ENCODE peak calls at places on chromosomes 16 and 17, in six cellular contexts. One of them, this sample, is unnamed.

GRCh38 chr17:43442711-43443110 is 41.1 kb upstream of the DHX8 start:
- DNase-seq in DMS53: no peak
- DNase-seq in NCI-H1105: no peak
- DNase-seq in fibroblast of pulmonary artery: peak
- DNase-seq in activated naive CD4-positive, alpha-beta T cell: no peak
- DNase-seq in activated T-helper 9 cell treated with anti-CD3 and anti-CD28 coated beads, Interleukin-2, amount 50 U/mL, for 16 hours: no peak
- DNase-seq in this sample: no peak

GRCh38 chr16:168424-168823 is 2.6 kb downstream of the HBM start:
- DNase-seq in DMS53: no peak
- DNase-seq in NCI-H1105: peak
- DNase-seq in fibroblast of pulmonary artery: no peak
- DNase-seq in activated naive CD4-positive, alpha-beta T cell: no peak
- DNase-seq in activated T-helper 9 cell treated with anti-CD3 and anti-CD28 coated beads, Interleukin-2, amount 50 U/mL, for 16 hours: no peak
- DNase-seq in this sample: no peak

GRCh38 chr17:80596760-80597608 is 52.3 kb downstream of the RPTOR start:
- DNase-seq in DMS53: no peak
- DNase-seq in NCI-H1105: no peak
- DNase-seq in fibroblast of pulmonary artery: no peak
- DNase-seq in activated naive CD4-positive, alpha-beta T cell: no peak
- DNase-seq in activated T-helper 9 cell treated with anti-CD3 and anti-CD28 coated beads, Interleukin-2, amount 50 U/mL, for 16 hours: no peak
- DNase-seq in this sample: no peak

GRCh38 chr17:29565643-29566472 is 979 bp downstream of the ABHD15 start:
- DNase-seq in DMS53: peak
- DNase-seq in NCI-H1105: peak
- DNase-seq in fibroblast of pulmonary artery: no peak
- DNase-seq in activated naive CD4-positive, alpha-beta T cell: no peak
- DNase-seq in activated T-helper 9 cell treated with anti-CD3 and anti-CD28 coated beads, Interleukin-2, amount 50 U/mL, for 16 hours: peak
- DNase-seq in this sample: no peak

GRCh38 chr17:59456923-59457615 is 108.3 kb upstream of the DHX40 start:
- DNase-seq in DMS53: peak
- DNase-seq in NCI-H1105: no peak
- DNase-seq in fibroblast of pulmonary artery: no peak
- DNase-seq in activated naive CD4-positive, alpha-beta T cell: no peak
- DNase-seq in activated T-helper 9 cell treated with anti-CD3 and anti-CD28 coated beads, Interleukin-2, amount 50 U/mL, for 16 hours: no peak
- DNase-seq in this sample: no peak

GRCh38 chr17:77433385-77434135 is 292.8 kb downstream of the SEC14L1 start:
- DNase-seq in DMS53: no peak
- DNase-seq in NCI-H1105: no peak
- DNase-seq in fibroblast of pulmonary artery: peak
- DNase-seq in activated naive CD4-positive, alpha-beta T cell: no peak
- DNase-seq in activated T-helper 9 cell treated with anti-CD3 and anti-CD28 coated beads, Interleukin-2, amount 50 U/mL, for 16 hours: no peak
- DNase-seq in this sample: no peak

GRCh38 chr16:7332611-7333010 is at the start of gene RBFOX1:
- DNase-seq in DMS53: no peak
- DNase-seq in NCI-H1105: no peak
- DNase-seq in fibroblast of pulmonary artery: no peak
- DNase-seq in activated naive CD4-positive, alpha-beta T cell: no peak
- DNase-seq in activated T-helper 9 cell treated with anti-CD3 and anti-CD28 coated beads, Interleukin-2, amount 50 U/mL, for 16 hours: no peak
- DNase-seq in this sample: no peak

GRCh38 chr17:36608280-36608679 is 6.9 kb downstream of the MRM1 start:
- DNase-seq in DMS53: no peak
- DNase-seq in NCI-H1105: no peak
- DNase-seq in fibroblast of pulmonary artery: no peak
- DNase-seq in activated naive CD4-positive, alpha-beta T cell: no peak
- DNase-seq in activated T-helper 9 cell treated with anti-CD3 and anti-CD28 coated beads, Interleukin-2, amount 50 U/mL, for 16 hours: no peak
- DNase-seq in this sample: no peak

GRCh38 chr17:46190763-46191162 is 2.5 kb downstream of the KANSL1 start:
- DNase-seq in DMS53: no peak
- DNase-seq in NCI-H1105: no peak
- DNase-seq in fibroblast of pulmonary artery: no peak
- DNase-seq in activated naive CD4-positive, alpha-beta T cell: no peak
- DNase-seq in activated T-helper 9 cell treated with anti-CD3 and anti-CD28 coated beads, Interleukin-2, amount 50 U/mL, for 16 hours: no peak
- DNase-seq in this sample: no peak

GRCh38 chr16:67163903-67164558 is 514 bp upstream of the HSF4 start:
- DNase-seq in DMS53: peak
- DNase-seq in NCI-H1105: no peak
- DNase-seq in fibroblast of pulmonary artery: no peak
- DNase-seq in activated naive CD4-positive, alpha-beta T cell: no peak
- DNase-seq in activated T-helper 9 cell treated with anti-CD3 and anti-CD28 coated beads, Interleukin-2, amount 50 U/mL, for 16 hours: no peak
- DNase-seq in this sample: no peak